ENCODE peak calls at places on chromosomes 2 and 18, in nine cellular contexts. M is NCI-H774; G is activated CD4-positive, alpha-beta T cell treated with anti-CD3 and anti-CD28 coated beads for 48 hours; A is nephron progenitor cell; Z is PC-3; E is T-helper 9 cell; N is activated T-helper 9 cell treated with anti-CD3 and anti-CD28 coated beads, Interleukin-2, amount 50 U/mL, for 16 hours; K is HS-5; D is NCI-H1092 treated with DMSO at 0.1 percent for 48 hours. V is an unnamed sample.

GRCh38 chr2:7044253-7045250 is 127.3 kb downstream of the RNF144A start:
- DNase-seq in M (no peak), G (peak), A (peak), Z (peak), E (peak), N (peak), K (peak), D (no peak), V (no peak)

GRCh38 chr18:56652802-56653201 is 1.6 kb downstream of the WDR7 start:
- DNase-seq in M (no peak), G (no peak), A (no peak), Z (no peak), E (no peak), N (no peak), K (no peak), D (no peak), V (no peak)

GRCh38 chr2:62071126-62071598 is 124.8 kb upstream of the B3GNT2 start:
- DNase-seq in M (no peak), G (no peak), A (no peak), Z (peak), E (no peak), N (no peak), K (no peak), D (no peak), V (no peak)

GRCh38 chr2:6940820-6941219 is 23.6 kb downstream of the RNF144A start:
- DNase-seq in M (no peak), G (no peak), A (no peak), Z (no peak), E (no peak), N (no peak), K (no peak), D (no peak), V (no peak)

GRCh38 chr2:12728221-12728777 is 11.6 kb downstream of the TRIB2 start:
- DNase-seq in M (no peak), G (peak), A (no peak), Z (no peak), E (peak), N (no peak), K (no peak), D (no peak), V (no peak)

GRCh38 chr2:42371621-42372473 is 10.8 kb upstream of the COX7A2L start:
- DNase-seq in M (no peak), G (no peak), A (no peak), Z (no peak), E (no peak), N (no peak), K (no peak), D (no peak), V (peak)

GRCh38 chr2:172931923-172932520 is 143.6 kb upstream of the MAP3K20 start:
- DNase-seq in M (peak), G (peak), A (peak), Z (peak), E (peak), N (peak), K (peak), D (peak), V (no peak)

GRCh38 chr18:46484971-46485370 is 172.0 kb downstream of the LOXHD1 start:
- DNase-seq in M (no peak), G (no peak), A (peak), Z (no peak), E (no peak), N (no peak), K (no peak), D (no peak), V (no peak)

GRCh38 chr2:33110461-33110860 is 163.7 kb downstream of the LTBP1 start:
- DNase-seq in M (no peak), G (no peak), A (no peak), Z (no peak), E (no peak), N (no peak), K (no peak), D (no peak), V (no peak)

GRCh38 chr18:75407468-75408437 is 19.8 kb downstream of the SMIM21 start:
- DNase-seq in M (no peak), G (no peak), A (peak), Z (no peak), E (no peak), N (no peak), K (no peak), D (no peak), V (no peak)

V was measured in DMS 273 treated with DMSO at 0.1 percent for 48 hours.